ENCODE peak calls at places on chromosomes 7 and 10, in five cellular contexts. S is SK-N-DZ, B is globus pallidus, V is activated T-helper 1 cell treated with Interleukin-2 at 50 U/mL for 16 hours, Z is GM04504. A is an unnamed sample.

GRCh38 chr7:495761-496321 is 23.8 kb downstream of the PDGFA start:
- DNase-seq in S (no peak), B (no peak), V (no peak), Z (no peak), A (peak; percentile 39)

GRCh38 chr10:43214071-43214955 is 52.6 kb downstream of the RASGEF1A start:
- DNase-seq in S (no peak), B (no peak), V (no peak), Z (no peak), A (peak; percentile 16)

GRCh38 chr10:13140627-13141190 is 20.6 kb upstream of the MCM10 start:
- DNase-seq in S (peak; percentile 79), B (no peak), V (no peak), Z (no peak), A (no peak)

GRCh38 chr7:95209276-95209675 is 115.1 kb downstream of the PON1 start:
- DNase-seq in S (no peak), B (peak; percentile 48), V (no peak), Z (no peak), A (no peak)

GRCh38 chr10:34305189-34305588 is 509.9 kb downstream of the PARD3 start:
- DNase-seq in S (no peak), B (no peak), V (no peak), Z (no peak), A (no peak)

GRCh38 chr10:30637881-30638467 is 8.4 kb upstream of the LYZL2 start:
- DNase-seq in S (no peak), B (no peak), V (no peak), Z (peak; percentile 70), A (no peak)

GRCh38 chr10:20879136-20879535 is 18.0 kb downstream of the NEBL start:
- DNase-seq in S (no peak), B (no peak), V (no peak), Z (no peak), A (no peak)

GRCh38 chr7:44838751-44839150 is 9.1 kb downstream of the H2AZ2 start:
- DNase-seq in S (no peak), B (no peak), V (no peak), Z (no peak), A (no peak)

GRCh38 chr7:20786421-20786778 is 286 bp downstream of the SP8 start:
- DNase-seq in S (no peak), B (no peak), V (no peak), Z (no peak), A (no peak)

GRCh38 chr10:126147866-126148578 is 240.3 kb downstream of the ADAM12 start:
- DNase-seq in S (no peak), B (no peak), V (no peak), Z (peak; percentile 44), A (no peak)

GRCh38 chr7:113945018-113945938 is 26.5 kb upstream of the PPP1R3A start:
- DNase-seq in S (no peak), B (no peak), V (no peak), Z (no peak), A (no peak)

GRCh38 chr10:55024718-55025117 is 223.7 kb upstream of the PCDH15 start:
- DNase-seq in S (peak; percentile 77), B (peak; percentile 22), V (no peak), Z (no peak), A (no peak)

GRCh38 chr7:50552139-50552538 is 13.1 kb downstream of the DDC start:
- DNase-seq in S (no peak), B (no peak), V (no peak), Z (no peak), A (no peak)

GRCh38 chr10:60950312-60950711 is 6.3 kb upstream of the RHOBTB1 start:
- DNase-seq in S (no peak), B (no peak), V (no peak), Z (no peak), A (no peak)